ENCODE peak calls at places on chromosome 7, in eight cellular contexts. B is AG08396; O is head of caudate nucleus; A is PC-9; Y is T-helper 1 cell; U is progenitor cell of endocrine pancreas; V is stimulated activated CD4-positive, alpha-beta T cell treated with anti-CD3 and anti-CD28 coated beads, Interleukin-2, amount 100 ng/mL, for 48 hours; S is BJ. C is an unnamed sample.

GRCh38 chr7:52431082-52431815 is 604.2 kb upstream of the POM121L12 start:
- DNase-seq in V (no peak), U (no peak), Y (no peak), O (no peak), S (no peak), B (no peak), A (no peak), C (no peak)

GRCh38 chr7:95102662-95103061 is 195.3 kb downstream of the PPP1R9A start:
- DNase-seq in Y (no peak), V (no peak), O (no peak), S (no peak), A (no peak), U (no peak), B (no peak), C (no peak)

GRCh38 chr7:95596183-95597135 is at the start of gene PDK4:
- DNase-seq in Y (no peak), S (peak; percentile 10), V (no peak), B (peak; percentile 79), O (peak; percentile 95), A (peak; percentile 84), U (peak; percentile 48), C (peak; percentile 56)

GRCh38 chr7:112930787-112931186 is 140.6 kb upstream of the TMEM168 start:
- DNase-seq in V (no peak), O (peak; percentile 41), Y (no peak), U (no peak), B (peak; percentile 36), S (peak; percentile 49), A (no peak), C (no peak)

GRCh38 chr7:128215739-128216138 is 25.3 kb upstream of the LEP start:
- DNase-seq in O (no peak), Y (no peak), S (no peak), V (no peak), A (no peak), B (peak; percentile 59), U (no peak), C (no peak)

GRCh38 chr7:28595779-28596178 is 183.5 kb downstream of the CREB5 start:
- DNase-seq in O (no peak), B (no peak), V (no peak), A (no peak), U (no peak), S (no peak), Y (no peak), C (no peak)

GRCh38 chr7:30937426-30937825 is 25.8 kb downstream of the AQP1 start:
- DNase-seq in O (no peak), Y (no peak), U (no peak), V (no peak), B (no peak), A (no peak), S (no peak), C (no peak)

GRCh38 chr7:4650471-4651047 is 31.5 kb upstream of the FOXK1 start:
- DNase-seq in V (no peak), U (peak; percentile 35), O (peak; percentile 17), S (no peak), B (no peak), Y (no peak), A (no peak), C (no peak)

GRCh38 chr7:140360697-140361229 is 37.6 kb downstream of the SLC37A3 start:
- DNase-seq in V (no peak), O (no peak), B (no peak), A (no peak), Y (no peak), U (no peak), S (no peak), C (no peak)

GRCh38 chr7:98086231-98086855 is 20.3 kb upstream of the LMTK2 start:
- DNase-seq in U (no peak), O (no peak), A (peak; percentile 95), V (no peak), S (no peak), B (no peak), Y (no peak), C (no peak)

GRCh38 chr7:6614941-6615737 is at the start of gene ZNF853:
- DNase-seq in O (peak; percentile 20), Y (no peak), U (peak; percentile 34), B (no peak), S (no peak), V (no peak), A (no peak), C (peak; percentile 46)

GRCh38 chr7:100545636-100546128 is 6.7 kb downstream of the AGFG2 start:
- DNase-seq in V (peak; percentile 54), O (peak; percentile 50), A (peak; percentile 89), S (peak; percentile 40), U (no peak), B (peak; percentile 81), Y (no peak), C (no peak)

GRCh38 chr7:21911341-21911875 is 34.3 kb downstream of the CDCA7L start:
- DNase-seq in V (no peak), Y (no peak), B (no peak), A (no peak), S (peak; percentile 92), O (no peak), U (no peak), C (no peak)

GRCh38 chr7:12370249-12370648 is 33.4 kb downstream of the VWDE start:
- DNase-seq in B (no peak), O (no peak), Y (no peak), V (no peak), S (no peak), U (no peak), A (no peak), C (no peak)

GRCh38 chr7:84176716-84177115 is 17.9 kb downstream of the SEMA3A start:
- DNase-seq in Y (no peak), S (no peak), B (no peak), O (no peak), U (no peak), A (no peak), V (no peak), C (no peak)

GRCh38 chr7:112012266-112012665 is 193.9 kb downstream of the DOCK4 start:
- DNase-seq in S (no peak), U (no peak), A (no peak), O (no peak), Y (no peak), V (no peak), B (no peak), C (no peak)

GRCh38 chr7:24318326-24318725 is 34.3 kb downstream of the NPY start:
- DNase-seq in U (no peak), V (no peak), A (peak; percentile 1), O (no peak), B (peak; percentile 5), S (no peak), Y (no peak), C (peak; percentile 9)

GRCh38 chr7:23277359-23277989 is 21.7 kb upstream of the MALSU1 start:
- DNase-seq in S (no peak), Y (no peak), V (peak; percentile 27), A (peak; percentile 58), U (peak; percentile 15), B (peak; percentile 54), O (no peak), C (peak; percentile 69)

GRCh38 chr7:44073664-44074348 is 8.4 kb upstream of the PGAM2 start:
- DNase-seq in U (no peak), B (peak; percentile 63), V (no peak), O (peak; percentile 74), A (peak; percentile 97), Y (no peak), S (no peak), C (no peak)

GRCh38 chr7:142668495-142668894 is 80.8 kb upstream of the PRSS1 start:
- DNase-seq in B (no peak), O (no peak), A (no peak), U (no peak), V (no peak), S (no peak), Y (no peak), C (no peak)

GRCh38 chr7:112071856-112072255 is 134.3 kb downstream of the DOCK4 start:
- DNase-seq in A (no peak), U (no peak), B (no peak), Y (no peak), O (no peak), S (no peak), V (no peak), C (no peak)

GRCh38 chr7:97973206-97973658 is 16.8 kb downstream of the OCM2 start:
- DNase-seq in O (peak; percentile 86), Y (no peak), V (no peak), B (no peak), S (no peak), A (no peak), U (no peak), C (peak; percentile 6)

C was measured in HEK293T.